ENCODE peak calls at places on chromosomes 1 and 21, in eight cellular contexts. F is SK-N-SH, K is PC-3, G is HCT116, U is hepatocyte, H is GM23248, C is neural progenitor cell, E is OCI-LY7. J is an unnamed sample.

GRCh38 chr1:27113861-27114260 is 41.1 kb downstream of the SLC9A1 start:
- DNase-seq in F (no peak), K (no peak), G (no peak), U (no peak), H (no peak), C (no peak), E (no peak), J (no peak)

GRCh38 chr1:40902634-40902897 is 40.4 kb upstream of the CITED4 start:
- DNase-seq in F (no peak), K (no peak), G (no peak), U (no peak), H (no peak), C (no peak), E (no peak), J (no peak)

GRCh38 chr1:201461783-201462441 is 7.1 kb downstream of the PHLDA3 start:
- DNase-seq in F (no peak), K (peak; percentile 100), G (peak; percentile 68), U (peak; percentile 91), H (peak; percentile 99), C (no peak), E (no peak), J (no peak)

GRCh38 chr1:112402682-112403643 is 6.9 kb downstream of the CTTNBP2NL start:
- DNase-seq in F (no peak), K (no peak), G (no peak), U (no peak), H (peak; percentile 36), C (no peak), E (no peak), J (no peak)

GRCh38 chr1:63753591-63753990 is 20.2 kb upstream of the ROR1 start:
- DNase-seq in F (no peak), K (no peak), G (no peak), U (no peak), H (no peak), C (no peak), E (no peak), J (no peak)

GRCh38 chr1:117612517-117613248 is 6.8 kb downstream of the TENT5C start:
- DNase-seq in F (no peak), K (peak; percentile 46), G (peak; percentile 36), U (peak; percentile 70), H (peak; percentile 93), C (no peak), E (no peak), J (no peak)

GRCh38 chr1:20478072-20478660 is 7.8 kb downstream of the CAMK2N1 start:
- DNase-seq in F (no peak), K (no peak), G (no peak), U (no peak), H (no peak), C (no peak), E (no peak), J (no peak)

GRCh38 chr1:211908453-211908852 is 77.9 kb upstream of the LPGAT1 start:
- DNase-seq in F (no peak), K (no peak), G (no peak), U (no peak), H (no peak), C (no peak), E (no peak), J (no peak)

GRCh38 chr1:157110003-157110402 is 10.4 kb upstream of the ETV3L start:
- DNase-seq in F (no peak), K (no peak), G (no peak), U (no peak), H (peak; percentile 62), C (no peak), E (no peak), J (no peak)

GRCh38 chr1:184988506-184988905 is 14.2 kb upstream of the NIBAN1 start:
- DNase-seq in F (no peak), K (no peak), G (no peak), U (no peak), H (no peak), C (no peak), E (no peak), J (no peak)

GRCh38 chr1:7755448-7755847 is 15.6 kb upstream of the VAMP3 start:
- DNase-seq in F (peak; percentile 37), K (peak; percentile 24), G (no peak), U (no peak), H (peak; percentile 29), C (peak; percentile 43), E (peak; percentile 16), J (peak; percentile 65)

GRCh38 chr1:232655041-232655745 is 25.3 kb upstream of the SIPA1L2 start:
- DNase-seq in F (no peak), K (peak; percentile 81), G (no peak), U (peak; percentile 28), H (no peak), C (no peak), E (no peak), J (no peak)

GRCh38 chr1:54410359-54410758 is 4.2 kb upstream of the SSBP3 start:
- DNase-seq in F (no peak), K (no peak), G (no peak), U (no peak), H (no peak), C (no peak), E (no peak), J (no peak)

GRCh38 chr21:17679002-17679600 is 66.4 kb upstream of the BTG3 start:
- DNase-seq in F (peak; percentile 56), K (peak; percentile 77), G (peak; percentile 37), U (peak; percentile 70), H (peak; percentile 79), C (peak; percentile 69), E (peak; percentile 75), J (peak; percentile 76)

GRCh38 chr1:92536593-92537332 is 50.0 kb upstream of the GFI1 start:
- DNase-seq in F (no peak), K (peak; percentile 26), G (no peak), U (peak; percentile 45), H (peak; percentile 57), C (no peak), E (no peak), J (no peak)

GRCh38 chr1:41626146-41626545 is 141.7 kb upstream of the EDN2 start:
- DNase-seq in F (no peak), K (peak; percentile 53), G (no peak), U (no peak), H (peak; percentile 75), C (no peak), E (no peak), J (no peak)

DNA sequence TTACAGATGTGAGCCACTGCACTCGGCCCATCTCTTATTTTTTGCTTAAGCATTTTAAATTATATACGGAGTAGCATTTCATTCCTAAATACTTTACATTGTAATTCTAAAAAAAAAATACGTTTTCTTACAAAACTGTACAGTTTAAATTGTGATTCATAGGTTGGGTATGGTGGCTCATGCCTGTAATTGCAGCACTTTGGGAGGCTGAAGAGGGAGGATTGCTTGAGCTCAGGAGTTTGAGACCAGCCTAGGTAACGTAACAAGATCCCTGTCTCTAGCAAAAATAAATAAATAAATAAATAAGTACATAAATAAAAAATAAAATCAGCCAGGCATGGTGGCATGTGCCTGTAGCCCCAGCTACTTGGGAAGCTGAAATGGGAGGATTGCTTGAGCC is 24.7 kb downstream of the TBCE start:
- DNase-seq in F (no peak), K (no peak), G (no peak), U (no peak), H (no peak), C (no peak), E (no peak), J (no peak)
- H3K4me2 ChIP-seq in F (no peak overlapping the region), K (no peak overlapping the region), G (no peak overlapping the region), U (no peak overlapping the region), H (no peak overlapping the region), C (no peak overlapping the region), E (no peak overlapping the region), J (no peak overlapping the region)

DNA sequence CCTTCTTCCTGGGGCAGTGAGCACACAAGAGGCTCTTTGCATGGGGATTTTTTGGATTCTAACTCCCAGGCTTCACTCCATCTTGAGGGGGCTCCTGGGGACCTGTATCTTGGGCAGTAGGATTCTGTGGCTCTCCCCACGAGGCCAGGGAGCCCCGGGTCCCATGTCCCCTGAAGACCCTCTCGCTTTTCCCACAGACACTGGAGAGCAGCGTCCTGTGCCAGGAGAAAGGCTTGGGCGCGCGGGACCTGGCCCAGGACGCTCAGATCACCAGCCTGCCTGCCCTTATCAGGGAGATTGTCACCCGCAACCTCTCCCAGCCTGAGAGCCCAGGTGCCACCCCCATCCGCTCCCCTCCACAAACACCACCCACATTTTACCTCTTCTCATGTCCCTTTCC is 735 bp downstream of the CROCC start:
- DNase-seq in F (peak; percentile 52), K (no peak), G (no peak), U (no peak), H (no peak), C (no peak), E (no peak), J (no peak)
- TF ChIP-seq EZH2phosphoT487 in F (no peak), K (no peak), G (no peak), U (no peak), H (no peak), C (no peak), E (no peak), J (no peak)

GRCh38 chr21:45736705-45737484 is 93.4 kb downstream of the PCBP3 start:
- DNase-seq in F (no peak), K (no peak), G (no peak), U (no peak), H (no peak), C (no peak), E (no peak), J (no peak)

GRCh38 chr21:45736042-45736704 is 92.6 kb downstream of the PCBP3 start:
- DNase-seq in F (no peak), K (no peak), G (no peak), U (no peak), H (no peak), C (no peak), E (no peak), J (no peak)

GRCh38 chr21:45739218-45740087 is 95.9 kb downstream of the PCBP3 start:
- DNase-seq in F (no peak), K (no peak), G (no peak), U (no peak), H (no peak), C (no peak), E (no peak), J (no peak)

GRCh38 chr21:45737485-45738166 is 94.1 kb downstream of the PCBP3 start:
- DNase-seq in F (no peak), K (no peak), G (no peak), U (no peak), H (no peak), C (no peak), E (no peak), J (no peak)

DNA sequence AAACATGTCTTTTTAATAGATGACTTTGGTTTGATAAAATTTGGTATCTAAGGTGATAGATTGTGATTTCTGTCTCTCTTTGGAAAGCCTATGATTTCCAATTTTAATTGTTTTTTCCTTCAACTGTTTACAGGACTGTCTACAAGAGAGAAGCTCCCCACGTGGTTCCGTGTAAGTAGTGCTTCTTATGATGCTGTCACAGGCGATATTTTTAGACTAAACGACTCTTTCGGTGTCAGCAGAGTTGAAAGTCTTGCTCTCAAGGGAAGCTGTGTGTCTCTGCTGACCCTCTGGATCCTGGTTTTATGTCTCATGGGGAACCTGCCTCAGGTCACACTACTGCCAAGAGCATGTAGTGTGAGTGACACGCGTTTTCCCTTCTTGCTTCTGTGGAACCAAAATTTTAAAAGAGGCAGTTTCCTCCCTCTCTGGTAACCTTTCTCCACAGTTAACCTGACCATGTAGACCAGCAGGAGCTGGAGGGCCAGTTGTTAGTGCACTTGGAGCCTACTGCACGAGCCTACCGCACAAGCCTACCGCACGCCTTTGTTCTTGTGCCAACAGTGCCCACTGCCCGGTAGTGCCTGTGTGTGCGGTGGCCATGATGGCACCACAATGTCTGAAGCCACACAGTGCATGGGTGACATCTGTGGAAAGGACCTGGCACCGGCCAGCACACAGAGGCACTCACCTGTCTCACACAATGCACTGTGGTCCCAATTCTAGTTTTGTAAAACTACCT is 91.9 kb downstream of the PCBP3 start:
- DNase-seq in F (no peak), K (no peak), G (no peak), U (no peak), H (no peak), C (no peak), E (no peak), J (no peak)
- H3K4me2 ChIP-seq in F (no peak overlapping the region), K (no peak overlapping the region), G (no peak overlapping the region), U (no peak overlapping the region), H (no peak overlapping the region), C (no peak overlapping the region), E (no peak overlapping the region), J (no peak overlapping the region)

GRCh38 chr1:203410117-203410900 is 59.4 kb upstream of the FMOD start:
- DNase-seq in F (no peak), K (no peak), G (no peak), U (no peak), H (no peak), C (no peak), E (peak; percentile 53), J (no peak)
- TF ChIP-seq EZH2phosphoT487 in F (no peak), K (no peak), G (no peak), U (no peak), H (no peak), C (no peak), E (no peak), J (no peak)

J was measured in GM23338.